ENCODE peak calls at places on chromosomes 6 and 20, in six cellular contexts. One of them, this sample, is unnamed.

GRCh38 chr6:34383171-34383631 is 9.3 kb downstream of the NUDT3 start:
- DNase-seq in GM03348: no peak
- DNase-seq in NCI-H446: no peak
- DNase-seq in brain microvascular endothelial cell: peak; percentile 63
- DNase-seq in gastrocnemius medialis: no peak
- DNase-seq in NCI-H510A treated with DMSO at 0.1 percent for 48 hours: no peak
- DNase-seq in this sample: no peak

GRCh38 chr6:3847521-3847920 is 1.7 kb upstream of the FAM50B start:
- DNase-seq in NCI-H446: no peak
- DNase-seq in gastrocnemius medialis: no peak
- DNase-seq in brain microvascular endothelial cell: no peak
- DNase-seq in NCI-H510A treated with DMSO at 0.1 percent for 48 hours: no peak
- DNase-seq in GM03348: no peak
- DNase-seq in this sample: no peak

GRCh38 chr20:5127859-5128409 is 1.1 kb downstream of the CDS2 start:
- DNase-seq in brain microvascular endothelial cell: no peak
- DNase-seq in GM03348: peak; percentile 24
- DNase-seq in NCI-H510A treated with DMSO at 0.1 percent for 48 hours: peak; percentile 56
- DNase-seq in gastrocnemius medialis: no peak
- DNase-seq in NCI-H446: no peak
- DNase-seq in this sample: no peak

GRCh38 chr20:58048096-58048702 is 180.3 kb downstream of the ANKRD60 start:
- DNase-seq in GM03348: peak; percentile 39
- DNase-seq in brain microvascular endothelial cell: peak; percentile 18
- DNase-seq in NCI-H510A treated with DMSO at 0.1 percent for 48 hours: no peak
- DNase-seq in gastrocnemius medialis: no peak
- DNase-seq in NCI-H446: peak; percentile 53
- DNase-seq in this sample: peak; percentile 37

GRCh38 chr6:3291987-3292386 is 33.2 kb downstream of the PSMG4 start:
- DNase-seq in GM03348: no peak
- DNase-seq in gastrocnemius medialis: no peak
- DNase-seq in brain microvascular endothelial cell: no peak
- DNase-seq in NCI-H446: no peak
- DNase-seq in NCI-H510A treated with DMSO at 0.1 percent for 48 hours: no peak
- DNase-seq in this sample: no peak

GRCh38 chr6:97014595-97014994 is 90.1 kb downstream of the KLHL32 start:
- DNase-seq in brain microvascular endothelial cell: no peak
- DNase-seq in gastrocnemius medialis: no peak
- DNase-seq in NCI-H510A treated with DMSO at 0.1 percent for 48 hours: no peak
- DNase-seq in GM03348: no peak
- DNase-seq in NCI-H446: no peak
- DNase-seq in this sample: no peak

GRCh38 chr6:106334646-106335448 is 9.3 kb upstream of the ATG5 start:
- DNase-seq in gastrocnemius medialis: peak; percentile 14
- DNase-seq in NCI-H510A treated with DMSO at 0.1 percent for 48 hours: peak; percentile 54
- DNase-seq in GM03348: peak; percentile 72
- DNase-seq in NCI-H446: no peak
- DNase-seq in brain microvascular endothelial cell: peak; percentile 22
- DNase-seq in this sample: peak; percentile 65

GRCh38 chr20:46735436-46735835 is 26.0 kb downstream of the SLC2A10 start:
- DNase-seq in NCI-H510A treated with DMSO at 0.1 percent for 48 hours: peak; percentile 13
- DNase-seq in gastrocnemius medialis: no peak
- DNase-seq in GM03348: no peak
- DNase-seq in brain microvascular endothelial cell: no peak
- DNase-seq in NCI-H446: no peak
- DNase-seq in this sample: no peak

GRCh38 chr6:92892626-92893025 is 526.7 kb downstream of the EPHA7 start:
- DNase-seq in GM03348: no peak
- DNase-seq in gastrocnemius medialis: no peak
- DNase-seq in NCI-H510A treated with DMSO at 0.1 percent for 48 hours: no peak
- DNase-seq in brain microvascular endothelial cell: no peak
- DNase-seq in NCI-H446: no peak
- DNase-seq in this sample: no peak

GRCh38 chr20:6157345-6157744 is 34.5 kb upstream of the FERMT1 start:
- DNase-seq in NCI-H446: no peak
- DNase-seq in NCI-H510A treated with DMSO at 0.1 percent for 48 hours: no peak
- DNase-seq in gastrocnemius medialis: no peak
- DNase-seq in GM03348: no peak
- DNase-seq in brain microvascular endothelial cell: peak; percentile 17
- DNase-seq in this sample: no peak

GRCh38 chr20:23291575-23292240 is 58.9 kb upstream of the NXT1 start:
- DNase-seq in GM03348: no peak
- DNase-seq in NCI-H510A treated with DMSO at 0.1 percent for 48 hours: no peak
- DNase-seq in gastrocnemius medialis: no peak
- DNase-seq in brain microvascular endothelial cell: no peak
- DNase-seq in NCI-H446: no peak
- DNase-seq in this sample: no peak

GRCh38 chr6:49634811-49635159 is 1.9 kb downstream of the RHAG start:
- DNase-seq in NCI-H446: no peak
- DNase-seq in GM03348: no peak
- DNase-seq in NCI-H510A treated with DMSO at 0.1 percent for 48 hours: no peak
- DNase-seq in gastrocnemius medialis: no peak
- DNase-seq in brain microvascular endothelial cell: no peak
- DNase-seq in this sample: no peak

This sample was measured in LoVo.